ENCODE peak calls at places on chromosomes 5 and 9, in six cellular contexts. P is GM20000, W is T-cell, O is iris pigment epithelial cell, Y is GM06990, D is T follicular helper cell. C is an unnamed sample.

GRCh38 chr9:13607746-13608445 is 328.4 kb upstream of the MPDZ start:
- DNase-seq in P (no peak), W (no peak), O (no peak), Y (no peak), D (no peak), C (no peak)

GRCh38 chr9:134637241-134637640 is 4.4 kb upstream of the COL5A1 start:
- DNase-seq in P (no peak), W (no peak), O (no peak), Y (no peak), D (no peak), C (peak; percentile 60)

GRCh38 chr5:43007911-43008368 is 32.2 kb downstream of the ANXA2R start:
- DNase-seq in P (peak; percentile 69), W (peak; percentile 91), O (peak; percentile 88), Y (peak; percentile 85), D (peak; percentile 75), C (peak; percentile 83)

GRCh38 chr9:37953775-37954437 is 50.0 kb upstream of the SLC25A51 start:
- DNase-seq in P (peak; percentile 72), W (no peak), O (peak; percentile 96), Y (peak; percentile 83), D (no peak), C (peak; percentile 97)

GRCh38 chr9:1878817-1879216 is 136.3 kb upstream of the SMARCA2 start:
- DNase-seq in P (no peak), W (no peak), O (no peak), Y (peak; percentile 40), D (no peak), C (no peak)

GRCh38 chr5:172162348-172162747 is 25.7 kb downstream of the STK10 start:
- DNase-seq in P (no peak), W (no peak), O (no peak), Y (no peak), D (no peak), C (peak; percentile 68)

GRCh38 chr5:1104327-1105006 is 7.4 kb downstream of the SLC12A7 start:
- DNase-seq in P (no peak), W (peak; percentile 66), O (no peak), Y (no peak), D (peak; percentile 26), C (no peak)

GRCh38 chr5:169914766-169915165 is 65.5 kb downstream of the INSYN2B start:
- DNase-seq in P (no peak), W (no peak), O (peak; percentile 66), Y (no peak), D (no peak), C (peak; percentile 79)

C was measured in EH.